ENCODE peak calls at places on chromosomes 11 and 22, in five cellular contexts. H, M, E, J and G are unnamed samples.

GRCh38 chr22:46395145-46395544 is 59.6 kb downstream of the TRMU start:
- DNase-seq in H (no peak), M (no peak), E (no peak), J (no peak), G (no peak)

GRCh38 chr22:49622241-49623105 is 205.2 kb downstream of the BRD1 start:
- DNase-seq in H (no peak), M (no peak), E (no peak), J (peak; percentile 51), G (no peak)

GRCh38 chr22:46035742-46036557 is 59.0 kb upstream of the WNT7B start:
- DNase-seq in H (peak; percentile 99), M (peak; percentile 89), E (peak; percentile 98), J (peak; percentile 100), G (peak; percentile 99)

GRCh38 chr11:88420165-88420781 is 82.7 kb upstream of the CTSC start:
- DNase-seq in H (peak; percentile 55), M (no peak), E (peak; percentile 63), J (no peak), G (peak; percentile 93)

GRCh38 chr11:46210133-46210636 is 67.3 kb upstream of the CREB3L1 start:
- DNase-seq in H (peak; percentile 77), M (peak; percentile 16), E (peak; percentile 43), J (no peak), G (peak; percentile 75)

GRCh38 chr11:44652901-44653644 is 73.7 kb upstream of the TSPAN18 start:
- DNase-seq in H (no peak), M (no peak), E (no peak), J (no peak), G (no peak)

GRCh38 chr11:47056261-47056915 is 119.8 kb downstream of the CSTPP1 start:
- DNase-seq in H (peak; percentile 87), M (peak; percentile 33), E (peak; percentile 73), J (no peak), G (peak; percentile 52)

GRCh38 chr11:28108909-28109308 is 721 bp downstream of the METTL15 start:
- DNase-seq in H (no peak), M (no peak), E (no peak), J (no peak), G (no peak)

GRCh38 chr11:44342616-44343015 is 32.7 kb upstream of the ALX4 start:
- DNase-seq in H (no peak), M (no peak), E (no peak), J (no peak), G (no peak)

GRCh38 chr11:34251640-34251980 is 106.2 kb downstream of the ABTB2 start:
- DNase-seq in H (no peak), M (no peak), E (peak; percentile 20), J (no peak), G (peak; percentile 44)

GRCh38 chr11:84905411-84905810 is 721.7 kb downstream of the DLG2 start:
- DNase-seq in H (peak; percentile 4), M (peak; percentile 29), E (peak; percentile 48), J (no peak), G (peak; percentile 58)

GRCh38 chr22:36486619-36487384 is 5.4 kb upstream of the TXN2 start:
- DNase-seq in H (peak; percentile 61), M (no peak), E (peak; percentile 57), J (no peak), G (peak; percentile 49)

GRCh38 chr11:35526370-35526792 is 965 bp upstream of the PAMR1 start:
- DNase-seq in H (peak; percentile 61), M (peak; percentile 67), E (peak; percentile 73), J (no peak), G (peak; percentile 34)

GRCh38 chr22:38717244-38717643 is 11.5 kb downstream of the GTPBP1 start:
- DNase-seq in H (no peak), M (no peak), E (no peak), J (no peak), G (no peak)

GRCh38 chr22:38720350-38720749 is 14.6 kb downstream of the GTPBP1 start:
- DNase-seq in H (no peak), M (no peak), E (no peak), J (no peak), G (no peak)

GRCh38 chr22:38716827-38717226 is 11.1 kb downstream of the GTPBP1 start:
- DNase-seq in H (no peak), M (no peak), E (no peak), J (no peak), G (no peak)

GRCh38 chr22:38719196-38719595 is 13.5 kb downstream of the GTPBP1 start:
- DNase-seq in H (no peak), M (no peak), E (no peak), J (no peak), G (no peak)

DNA sequence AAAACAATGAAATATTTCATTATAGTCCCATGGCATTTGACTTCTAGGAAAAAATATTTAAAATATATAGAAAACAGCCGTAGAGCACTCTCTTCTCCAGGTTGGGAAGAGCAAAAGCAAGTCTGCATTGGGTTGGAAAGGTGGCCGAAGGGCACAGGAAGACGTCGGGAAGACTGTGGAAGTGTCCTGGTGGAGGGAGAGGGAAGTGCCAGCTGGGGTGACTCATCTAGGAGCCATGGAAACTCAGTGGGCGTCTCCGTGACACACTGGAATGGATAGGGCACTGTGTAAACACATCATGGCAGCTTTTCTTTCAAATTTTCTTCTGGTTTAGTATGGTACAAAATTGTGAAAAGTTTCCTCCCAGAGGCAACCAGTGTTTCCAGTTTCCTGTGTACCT is 12.7 kb downstream of the GTPBP1 start:
- DNase-seq in H (peak; percentile 78), M (peak; percentile 75), E (peak; percentile 72), J (no peak), G (peak; percentile 78)
- TF ChIP-seq CTCF in H (peak; percentile 60), M (peak; percentile 59), E (peak; percentile 81), J (no peak), G (peak; percentile 72)

DNA sequence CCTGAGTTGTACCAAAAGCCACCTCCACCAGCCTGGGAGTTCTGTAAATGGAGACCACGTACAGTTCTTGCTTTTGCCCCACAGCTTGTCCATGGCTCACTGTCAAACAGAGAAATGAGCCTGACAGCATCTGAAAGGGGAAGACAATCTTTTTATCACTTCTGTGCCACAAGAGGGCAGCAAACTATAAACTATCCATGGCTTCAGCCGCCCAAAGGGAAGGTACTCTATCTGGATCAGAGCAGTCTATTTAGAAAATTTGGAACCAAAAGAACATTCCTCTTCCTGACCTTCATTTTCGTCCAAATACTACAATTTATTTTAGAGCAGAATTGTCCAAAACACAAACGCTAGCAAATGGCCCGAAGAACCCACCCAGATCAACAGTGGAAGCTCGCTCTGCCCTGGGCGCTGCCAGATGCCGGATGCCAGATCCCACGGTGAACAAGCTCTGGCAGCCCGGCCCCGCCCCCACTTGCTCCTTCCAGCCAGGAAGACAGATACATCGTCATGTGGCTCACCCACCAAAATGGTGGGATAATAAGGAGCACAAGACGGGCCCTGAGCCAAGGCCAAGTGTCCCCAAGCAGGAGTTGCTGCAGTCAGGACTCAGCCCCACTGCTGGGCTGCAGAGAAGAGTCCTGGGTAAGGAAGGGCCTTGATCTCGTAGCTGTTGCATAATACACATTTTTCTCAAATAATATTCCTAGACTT is 23.9 kb upstream of the SCGB1A1 start:
- DNase-seq in H (peak; percentile 88), M (peak; percentile 74), E (peak; percentile 73), J (peak; percentile 87), G (peak; percentile 87)
- TF ChIP-seq CTCF in H (peak; percentile 66), M (peak; percentile 60), E (peak; percentile 66), J (peak; percentile 61), G (peak; percentile 78)

GRCh38 chr11:76630600-76630999 is 39.9 kb downstream of the LRRC32 start:
- DNase-seq in H (peak; percentile 23), M (no peak), E (no peak), J (no peak), G (no peak)

GRCh38 chr11:76631566-76632308 is 38.8 kb downstream of the LRRC32 start:
- DNase-seq in H (no peak), M (no peak), E (no peak), J (no peak), G (no peak)

GRCh38 chr11:76628408-76628947 is 42.1 kb downstream of the LRRC32 start:
- DNase-seq in H (no peak), M (no peak), E (no peak), J (no peak), G (no peak)

GRCh38 chr11:76629133-76629852 is 41.3 kb downstream of the LRRC32 start:
- DNase-seq in H (peak; percentile 59), M (no peak), E (peak; percentile 78), J (no peak), G (peak; percentile 79)

GRCh38 chr11:76629853-76630599 is 40.5 kb downstream of the LRRC32 start:
- DNase-seq in H (peak; percentile 58), M (peak; percentile 31), E (no peak), J (peak; percentile 82), G (peak; percentile 68)
- TF ChIP-seq CTCF in H (peak; percentile 15), M (no peak), E (peak; percentile 7), J (no peak), G (peak; percentile 29)

DNA sequence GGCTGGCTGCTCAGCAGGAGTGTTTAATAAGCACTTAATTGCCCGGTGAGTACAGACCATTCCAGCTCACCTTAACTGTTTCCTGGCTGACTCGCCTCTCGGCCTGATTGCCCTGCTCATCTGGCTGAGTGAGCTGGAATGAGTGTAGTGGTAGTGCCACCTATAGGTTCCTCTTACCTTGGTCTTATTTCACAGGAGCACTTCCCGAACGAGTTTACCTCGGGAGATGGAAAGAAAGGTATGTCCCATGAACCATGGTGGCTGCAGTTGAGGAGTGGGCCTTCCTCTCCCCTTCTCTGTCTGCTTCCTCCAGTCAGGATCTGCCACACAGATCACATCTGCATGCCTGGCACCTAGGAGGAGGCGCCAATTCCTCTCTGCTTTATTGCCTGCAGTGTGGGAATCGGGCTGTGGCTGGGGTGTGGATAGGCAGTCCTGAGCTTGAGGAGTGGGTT is 26.7 kb downstream of the UPB1 start:
- DNase-seq in H (peak; percentile 52), M (no peak), E (peak; percentile 41), J (peak; percentile 58), G (peak; percentile 41)
- TF ChIP-seq CTCF in H (peak; percentile 25), M (peak; percentile 51), E (peak; percentile 68), J (peak; percentile 21), G (peak; percentile 48)

GRCh38 chr11:116173506-116173905 is 599.3 kb downstream of the BUD13 start:
- DNase-seq in H (no peak), M (no peak), E (no peak), J (no peak), G (no peak)
- TF ChIP-seq CTCF in H (no peak), M (no peak), E (no peak), J (no peak), G (no peak)